ENCODE peak calls at places on chromosomes 6 and 20, in four cellular contexts. One of them, this sample, is unnamed.

GRCh38 chr6:93721386-93722048 is 302.2 kb upstream of the EPHA7 start:
- DNase-seq in breast epithelium: no peak
- DNase-seq in ovary: no peak
- DNase-seq in Peyer's patch: no peak
- DNase-seq in this sample: no peak

GRCh38 chr6:125151715-125152114 is 1.9 kb upstream of the TPD52L1 start:
- DNase-seq in ovary: no peak
- DNase-seq in breast epithelium: no peak
- DNase-seq in Peyer's patch: no peak
- DNase-seq in this sample: no peak

GRCh38 chr20:24634855-24635254 is 165.4 kb downstream of the SYNDIG1 start:
- DNase-seq in ovary: no peak
- DNase-seq in Peyer's patch: no peak
- DNase-seq in breast epithelium: no peak
- DNase-seq in this sample: no peak

GRCh38 chr6:139081485-139081884 is 52.9 kb downstream of the ABRACL start:
- DNase-seq in Peyer's patch: no peak
- DNase-seq in breast epithelium: no peak
- DNase-seq in ovary: no peak
- DNase-seq in this sample: no peak

GRCh38 chr20:60559462-60559861 is 601.2 kb downstream of the CDH26 start:
- DNase-seq in Peyer's patch: no peak
- DNase-seq in breast epithelium: no peak
- DNase-seq in ovary: no peak
- DNase-seq in this sample: no peak

GRCh38 chr6:129209355-129209754 is 326.4 kb downstream of the LAMA2 start:
- DNase-seq in ovary: no peak
- DNase-seq in Peyer's patch: no peak
- DNase-seq in breast epithelium: no peak
- DNase-seq in this sample: no peak

GRCh38 chr6:145731432-145731831 is 3.9 kb downstream of the EPM2A start:
- DNase-seq in breast epithelium: no peak
- DNase-seq in ovary: no peak
- DNase-seq in Peyer's patch: no peak
- DNase-seq in this sample: no peak

GRCh38 chr20:7966176-7966575 is 25.9 kb upstream of the HAO1 start:
- DNase-seq in breast epithelium: no peak
- DNase-seq in ovary: no peak
- DNase-seq in Peyer's patch: no peak
- DNase-seq in this sample: no peak

GRCh38 chr20:63026582-63027424 is 20.0 kb upstream of the BHLHE23 start:
- DNase-seq in Peyer's patch: peak; percentile 15
- DNase-seq in breast epithelium: no peak
- DNase-seq in ovary: no peak
- DNase-seq in this sample: no peak

GRCh38 chr20:44433751-44434538 is 41.7 kb upstream of the TTPAL start:
- DNase-seq in Peyer's patch: peak; percentile 90
- DNase-seq in ovary: no peak
- DNase-seq in breast epithelium: no peak
- DNase-seq in this sample: no peak

GRCh38 chr6:90286884-90287488 is 9.7 kb downstream of the BACH2 start:
- DNase-seq in ovary: no peak
- DNase-seq in breast epithelium: no peak
- DNase-seq in Peyer's patch: no peak
- DNase-seq in this sample: no peak

GRCh38 chr6:19851273-19852089 is 14.3 kb downstream of the ID4 start:
- DNase-seq in breast epithelium: no peak
- DNase-seq in Peyer's patch: no peak
- DNase-seq in ovary: no peak
- DNase-seq in this sample: no peak

GRCh38 chr20:43942661-43943285 is 28.1 kb downstream of the TOX2 start:
- DNase-seq in Peyer's patch: peak; percentile 44
- DNase-seq in ovary: no peak
- DNase-seq in breast epithelium: no peak
- DNase-seq in this sample: peak; percentile 50

GRCh38 chr6:7529141-7529540 is 12.3 kb upstream of the DSP start:
- DNase-seq in breast epithelium: no peak
- DNase-seq in ovary: no peak
- DNase-seq in Peyer's patch: no peak
- DNase-seq in this sample: no peak

GRCh38 chr6:8229913-8230312 is 127.6 kb upstream of the EEF1E1 start:
- DNase-seq in breast epithelium: no peak
- DNase-seq in ovary: no peak
- DNase-seq in Peyer's patch: no peak
- DNase-seq in this sample: no peak

GRCh38 chr20:57321142-57321541 is 8.5 kb upstream of the SPO11 start:
- DNase-seq in breast epithelium: no peak
- DNase-seq in ovary: no peak
- DNase-seq in Peyer's patch: no peak
- DNase-seq in this sample: no peak

GRCh38 chr6:157079277-157079676 is 244.0 kb downstream of the TMEM242 start:
- DNase-seq in breast epithelium: no peak
- DNase-seq in ovary: no peak
- DNase-seq in Peyer's patch: no peak
- DNase-seq in this sample: no peak

GRCh38 chr6:32461493-32461892 is 21.8 kb downstream of the HLA-DRA start:
- DNase-seq in breast epithelium: no peak
- DNase-seq in Peyer's patch: no peak
- DNase-seq in ovary: no peak
- DNase-seq in this sample: no peak

GRCh38 chr6:118319890-118320289 is 228.2 kb upstream of the PLN start:
- DNase-seq in ovary: no peak
- DNase-seq in breast epithelium: no peak
- DNase-seq in Peyer's patch: no peak
- DNase-seq in this sample: no peak

GRCh38 chr20:8749986-8750385 is 318.9 kb upstream of the PLCB4 start:
- DNase-seq in breast epithelium: no peak
- DNase-seq in Peyer's patch: no peak
- DNase-seq in ovary: no peak
- DNase-seq in this sample: no peak

GRCh38 chr20:59518881-59519706 is 85.2 kb upstream of the PHACTR3 start:
- DNase-seq in breast epithelium: no peak
- DNase-seq in Peyer's patch: no peak
- DNase-seq in ovary: no peak
- DNase-seq in this sample: peak; percentile 60

GRCh38 chr6:97187951-97188350 is 95.1 kb downstream of the MMS22L start:
- DNase-seq in ovary: no peak
- DNase-seq in Peyer's patch: no peak
- DNase-seq in breast epithelium: no peak
- DNase-seq in this sample: no peak

GRCh38 chr6:71294121-71294523 is 5.5 kb downstream of the OGFRL1 start:
- DNase-seq in breast epithelium: no peak
- DNase-seq in ovary: no peak
- DNase-seq in Peyer's patch: no peak
- DNase-seq in this sample: no peak

GRCh38 chr6:19866900-19867627 is 29.9 kb downstream of the ID4 start:
- DNase-seq in ovary: no peak
- DNase-seq in breast epithelium: no peak
- DNase-seq in Peyer's patch: no peak
- DNase-seq in this sample: no peak

GRCh38 chr20:50152394-50153152 is 950 bp downstream of the PEDS1 start:
- DNase-seq in breast epithelium: no peak
- DNase-seq in ovary: no peak
- DNase-seq in Peyer's patch: no peak
- DNase-seq in this sample: no peak

GRCh38 chr6:37538107-37538506 is 38.4 kb upstream of the CCDC167 start:
- DNase-seq in Peyer's patch: no peak
- DNase-seq in ovary: no peak
- DNase-seq in breast epithelium: no peak
- DNase-seq in this sample: peak; percentile 50

GRCh38 chr6:108541843-108542795 is 18.6 kb upstream of the FOXO3 start:
- DNase-seq in ovary: peak; percentile 71
- DNase-seq in Peyer's patch: peak; percentile 60
- DNase-seq in breast epithelium: peak; percentile 73
- DNase-seq in this sample: no peak

GRCh38 chr6:31610891-31611425 is 4.1 kb upstream of the AIF1 start:
- DNase-seq in ovary: no peak
- DNase-seq in Peyer's patch: no peak
- DNase-seq in breast epithelium: no peak
- DNase-seq in this sample: no peak

GRCh38 chr6:7909323-7910276 is 988 bp downstream of the TXNDC5 start:
- DNase-seq in Peyer's patch: peak; percentile 86
- DNase-seq in ovary: peak; percentile 65
- DNase-seq in breast epithelium: no peak
- DNase-seq in this sample: peak; percentile 50

GRCh38 chr6:105603779-105604592 is 201.1 kb upstream of the PREP start:
- DNase-seq in ovary: no peak
- DNase-seq in breast epithelium: no peak
- DNase-seq in Peyer's patch: no peak
- DNase-seq in this sample: no peak

GRCh38 chr6:160583805-160584204 is 80.3 kb downstream of the LPA start:
- DNase-seq in Peyer's patch: no peak
- DNase-seq in ovary: no peak
- DNase-seq in breast epithelium: no peak
- DNase-seq in this sample: no peak

GRCh38 chr6:87259791-87260190 is 62.6 kb upstream of the SMIM8 start:
- DNase-seq in breast epithelium: no peak
- DNase-seq in ovary: no peak
- DNase-seq in Peyer's patch: no peak
- DNase-seq in this sample: no peak

GRCh38 chr20:25316506-25317190 is 68.8 kb downstream of the PYGB start:
- DNase-seq in ovary: no peak
- DNase-seq in Peyer's patch: peak; percentile 33
- DNase-seq in breast epithelium: no peak
- DNase-seq in this sample: no peak

GRCh38 chr20:38630727-38631126 is 29.1 kb downstream of the ARHGAP40 start:
- DNase-seq in ovary: no peak
- DNase-seq in Peyer's patch: no peak
- DNase-seq in breast epithelium: no peak
- DNase-seq in this sample: no peak

GRCh38 chr20:35216541-35216940 is 9.9 kb upstream of the MMP24 start:
- DNase-seq in ovary: no peak
- DNase-seq in Peyer's patch: no peak
- DNase-seq in breast epithelium: no peak
- DNase-seq in this sample: no peak

GRCh38 chr6:141624301-141624700 is 508.4 kb upstream of the GJE1 start:
- DNase-seq in Peyer's patch: no peak
- DNase-seq in breast epithelium: no peak
- DNase-seq in ovary: no peak
- DNase-seq in this sample: no peak
- TF ChIP-seq POLR2A in Peyer's patch: no peak
- TF ChIP-seq POLR2A in breast epithelium: no peak
- TF ChIP-seq POLR2A in ovary: no peak
- TF ChIP-seq POLR2A in this sample: no peak

GRCh38 chr20:33555755-33556154 is 65.9 kb downstream of the CBFA2T2 start:
- DNase-seq in breast epithelium: no peak
- DNase-seq in ovary: no peak
- DNase-seq in Peyer's patch: no peak
- DNase-seq in this sample: no peak

GRCh38 chr20:33552519-33552918 is 62.6 kb downstream of the CBFA2T2 start:
- DNase-seq in breast epithelium: no peak
- DNase-seq in Peyer's patch: no peak
- DNase-seq in ovary: no peak
- DNase-seq in this sample: no peak

GRCh38 chr20:33556237-33556636 is 66.3 kb downstream of the CBFA2T2 start:
- DNase-seq in breast epithelium: no peak
- DNase-seq in Peyer's patch: no peak
- DNase-seq in ovary: no peak
- DNase-seq in this sample: no peak

GRCh38 chr20:33551778-33552177 is 61.9 kb downstream of the CBFA2T2 start:
- DNase-seq in breast epithelium: no peak
- DNase-seq in Peyer's patch: no peak
- DNase-seq in ovary: no peak
- DNase-seq in this sample: no peak

GRCh38 chr20:33554914-33555420 is 65.1 kb downstream of the CBFA2T2 start:
- DNase-seq in breast epithelium: no peak
- DNase-seq in ovary: no peak
- DNase-seq in Peyer's patch: no peak
- DNase-seq in this sample: peak; percentile 33
- TF ChIP-seq POLR2A in breast epithelium: no peak
- TF ChIP-seq POLR2A in ovary: no peak
- TF ChIP-seq POLR2A in Peyer's patch: no peak
- TF ChIP-seq POLR2A in this sample: peak; percentile 59

GRCh38 chr20:54168961-54169862 is 4.6 kb downstream of the CYP24A1 start:
- DNase-seq in Peyer's patch: no peak
- DNase-seq in ovary: no peak
- DNase-seq in breast epithelium: no peak
- DNase-seq in this sample: no peak
- TF ChIP-seq POLR2A in Peyer's patch: no peak
- TF ChIP-seq POLR2A in ovary: no peak
- TF ChIP-seq POLR2A in breast epithelium: no peak
- TF ChIP-seq POLR2A in this sample: no peak

GRCh38 chr6:42046491-42047219 is 3.7 kb upstream of the TAF8 start:
- DNase-seq in ovary: no peak
- DNase-seq in breast epithelium: no peak
- DNase-seq in Peyer's patch: no peak
- DNase-seq in this sample: no peak
- TF ChIP-seq POLR2A in ovary: no peak
- TF ChIP-seq POLR2A in breast epithelium: no peak
- TF ChIP-seq POLR2A in Peyer's patch: no peak
- TF ChIP-seq POLR2A in this sample: no peak

GRCh38 chr6:46026307-46026706 is 10.6 kb upstream of the CLIC5 start:
- DNase-seq in breast epithelium: no peak
- DNase-seq in Peyer's patch: no peak
- DNase-seq in ovary: no peak
- DNase-seq in this sample: no peak
- TF ChIP-seq POLR2A in breast epithelium: no peak
- TF ChIP-seq POLR2A in Peyer's patch: no peak
- TF ChIP-seq POLR2A in ovary: no peak
- TF ChIP-seq POLR2A in this sample: no peak

GRCh38 chr6:149138699-149139294 is 178.7 kb upstream of the TAB2 start:
- DNase-seq in ovary: no peak
- DNase-seq in Peyer's patch: no peak
- DNase-seq in breast epithelium: no peak
- DNase-seq in this sample: no peak
- TF ChIP-seq POLR2A in ovary: no peak
- TF ChIP-seq POLR2A in Peyer's patch: no peak
- TF ChIP-seq POLR2A in breast epithelium: no peak
- TF ChIP-seq POLR2A in this sample: no peak

GRCh38 chr6:13574149-13574570 is 241 bp upstream of the SIRT5 start:
- DNase-seq in breast epithelium: peak; percentile 90
- DNase-seq in ovary: peak; percentile 91
- DNase-seq in Peyer's patch: peak; percentile 95
- DNase-seq in this sample: peak; percentile 90
- TF ChIP-seq POLR2A in breast epithelium: no peak
- TF ChIP-seq POLR2A in ovary: no peak
- TF ChIP-seq POLR2A in Peyer's patch: no peak
- TF ChIP-seq POLR2A in this sample: peak; percentile 62

GRCh38 chr6:170545405-170545804 is 7.7 kb downstream of the PSMB1 start:
- DNase-seq in ovary: no peak
- DNase-seq in Peyer's patch: no peak
- DNase-seq in breast epithelium: no peak
- DNase-seq in this sample: no peak

GRCh38 chr6:170537329-170537728 is 15.8 kb downstream of the PSMB1 start:
- DNase-seq in ovary: no peak
- DNase-seq in breast epithelium: no peak
- DNase-seq in Peyer's patch: no peak
- DNase-seq in this sample: no peak

GRCh38 chr6:170542031-170542719 is 10.9 kb downstream of the PSMB1 start:
- DNase-seq in ovary: no peak
- DNase-seq in breast epithelium: no peak
- DNase-seq in Peyer's patch: no peak
- DNase-seq in this sample: no peak
- TF ChIP-seq POLR2A in ovary: no peak
- TF ChIP-seq POLR2A in breast epithelium: no peak
- TF ChIP-seq POLR2A in Peyer's patch: no peak
- TF ChIP-seq POLR2A in this sample: no peak

This sample was measured in GM12892.